ENCODE peak calls at places on chromosome 13, in eight cellular contexts. O is thoracic aorta; Z is colonic mucosa; B is CD4-positive, alpha-beta T cell; G is mammary epithelial cell; C is right lobe of liver; N is lower lobe of right lung; Q is type B pancreatic cell. D is an unnamed sample.

GRCh38 chr13:102913924-102914628 is 68.2 kb downstream of the ERCC5 start:
- DNase-seq in G (peak), N (no peak), Z (no peak), C (no peak), B (no peak), O (no peak), Q (no peak), D (no peak)

GRCh38 chr13:35768126-35768525 is 291.6 kb upstream of the MAB21L1 start:
- DNase-seq in Z (no peak), G (no peak), Q (no peak), B (no peak), C (no peak), O (no peak), N (no peak), D (no peak)

GRCh38 chr13:113954046-113954841 is 19.6 kb downstream of the C13orf46 start:
- DNase-seq in N (peak), C (peak), Q (no peak), O (no peak), G (no peak), Z (no peak), B (no peak), D (no peak)

GRCh38 chr13:38783992-38784875 is 97.4 kb downstream of the FREM2 start:
- DNase-seq in B (no peak), O (no peak), N (no peak), Z (peak), C (no peak), Q (no peak), G (no peak), D (no peak)

GRCh38 chr13:74768521-74769090 is 634.4 kb upstream of the KLF12 start:
- DNase-seq in O (no peak), C (no peak), G (no peak), Z (no peak), B (no peak), Q (no peak), N (no peak), D (no peak)

GRCh38 chr13:28753208-28753892 is 34.6 kb upstream of the SLC46A3 start:
- DNase-seq in C (peak), Q (no peak), O (peak), G (peak), Z (peak), B (no peak), N (peak), D (peak)

GRCh38 chr13:112837371-112838037 is 131.5 kb upstream of the MCF2L start:
- DNase-seq in G (no peak), B (no peak), N (no peak), Z (no peak), Q (no peak), C (no peak), O (no peak), D (no peak)

GRCh38 chr13:45721203-45721731 is 19.1 kb downstream of the CBY2 start:
- DNase-seq in C (no peak), Q (no peak), B (no peak), N (no peak), Z (no peak), G (no peak), O (no peak), D (peak)

GRCh38 chr13:73578251-73578875 is 519.6 kb downstream of the KLF5 start:
- DNase-seq in G (no peak), C (no peak), Q (no peak), B (no peak), Z (no peak), O (no peak), N (no peak), D (no peak)

GRCh38 chr13:93805736-93806135 is 579.1 kb downstream of the GPC6 start:
- DNase-seq in Q (no peak), G (no peak), O (no peak), B (no peak), C (no peak), Z (no peak), N (no peak), D (no peak)

GRCh38 chr13:113179374-113180230 is 21.2 kb downstream of the PROZ start:
- DNase-seq in G (no peak), Z (no peak), B (no peak), O (no peak), C (no peak), Q (no peak), N (no peak), D (no peak)

GRCh38 chr13:113029487-113030258 is 60.7 kb downstream of the MCF2L start:
- DNase-seq in Z (peak), O (no peak), G (no peak), N (no peak), Q (peak), C (no peak), B (peak), D (no peak)

GRCh38 chr13:96089749-96090239 is at the start of gene HS6ST3:
- DNase-seq in O (no peak), N (no peak), G (peak), Z (no peak), Q (peak), C (peak), B (no peak), D (no peak)

GRCh38 chr13:46598140-46598819 is 45.3 kb downstream of the LRCH1 start:
- DNase-seq in N (no peak), Z (no peak), O (no peak), Q (no peak), C (no peak), G (no peak), B (no peak), D (no peak)

GRCh38 chr13:51341804-51342203 is 2.3 kb downstream of the SERPINE3 start:
- DNase-seq in B (no peak), G (no peak), N (no peak), O (no peak), Z (no peak), Q (no peak), C (no peak), D (no peak)

GRCh38 chr13:92952161-92952560 is 274.4 kb upstream of the GPC6 start:
- DNase-seq in C (no peak), B (no peak), O (no peak), G (no peak), Q (no peak), Z (no peak), N (no peak), D (no peak)

GRCh38 chr13:109769275-109769674 is 17.1 kb downstream of the IRS2 start:
- DNase-seq in B (no peak), N (no peak), C (no peak), Q (no peak), Z (no peak), G (no peak), O (no peak), D (peak)

GRCh38 chr13:109436055-109436622 is 350.2 kb downstream of the IRS2 start:
- DNase-seq in B (no peak), N (no peak), O (no peak), Z (no peak), G (peak), C (no peak), Q (no peak), D (no peak)

GRCh38 chr13:109844396-109844795 is 58.0 kb upstream of the IRS2 start:
- DNase-seq in O (no peak), G (peak), B (no peak), Q (no peak), N (no peak), Z (no peak), C (no peak), D (no peak)

GRCh38 chr13:30847697-30848307 is 58.3 kb upstream of the MEDAG start:
- DNase-seq in G (peak), C (no peak), O (peak), Z (no peak), N (no peak), Q (no peak), B (no peak), D (no peak)

GRCh38 chr13:99119686-99120085 is 81.0 kb upstream of the UBAC2 start:
- DNase-seq in B (no peak), Z (no peak), N (no peak), O (no peak), C (no peak), G (peak), Q (no peak), D (no peak)

GRCh38 chr13:109145631-109146030 is 516.2 kb downstream of the MYO16 start:
- DNase-seq in Z (peak), G (peak), O (no peak), C (no peak), B (no peak), Q (no peak), N (no peak), D (no peak)

GRCh38 chr13:48201044-48201443 is 32.0 kb upstream of the ITM2B start:
- DNase-seq in Z (peak), C (peak), O (no peak), G (no peak), B (no peak), Q (no peak), N (no peak), D (no peak)

GRCh38 chr13:108176685-108177274 is 38.6 kb downstream of the LIG4 start:
- DNase-seq in O (no peak), C (no peak), N (peak), Q (no peak), G (peak), B (peak), Z (peak), D (no peak)

GRCh38 chr13:109644069-109644750 is 142.2 kb downstream of the IRS2 start:
- DNase-seq in Q (no peak), G (no peak), C (no peak), O (no peak), B (no peak), N (no peak), Z (no peak), D (peak)

GRCh38 chr13:111202149-111202548 is 87.0 kb downstream of the ARHGEF7 start:
- DNase-seq in G (no peak), C (no peak), Q (no peak), N (no peak), O (no peak), Z (no peak), B (no peak), D (no peak)

GRCh38 chr13:111206148-111206547 is 91.0 kb downstream of the ARHGEF7 start:
- DNase-seq in Z (no peak), N (no peak), Q (no peak), C (no peak), G (no peak), B (no peak), O (no peak), D (no peak)

GRCh38 chr13:111203742-111204386 is 88.8 kb downstream of the ARHGEF7 start:
- DNase-seq in C (no peak), B (no peak), N (no peak), Q (no peak), O (no peak), G (no peak), Z (no peak), D (no peak)

GRCh38 chr13:111202745-111203144 is 87.6 kb downstream of the ARHGEF7 start:
- DNase-seq in C (no peak), Z (no peak), Q (no peak), B (no peak), O (no peak), N (no peak), G (no peak), D (no peak)

DNA sequence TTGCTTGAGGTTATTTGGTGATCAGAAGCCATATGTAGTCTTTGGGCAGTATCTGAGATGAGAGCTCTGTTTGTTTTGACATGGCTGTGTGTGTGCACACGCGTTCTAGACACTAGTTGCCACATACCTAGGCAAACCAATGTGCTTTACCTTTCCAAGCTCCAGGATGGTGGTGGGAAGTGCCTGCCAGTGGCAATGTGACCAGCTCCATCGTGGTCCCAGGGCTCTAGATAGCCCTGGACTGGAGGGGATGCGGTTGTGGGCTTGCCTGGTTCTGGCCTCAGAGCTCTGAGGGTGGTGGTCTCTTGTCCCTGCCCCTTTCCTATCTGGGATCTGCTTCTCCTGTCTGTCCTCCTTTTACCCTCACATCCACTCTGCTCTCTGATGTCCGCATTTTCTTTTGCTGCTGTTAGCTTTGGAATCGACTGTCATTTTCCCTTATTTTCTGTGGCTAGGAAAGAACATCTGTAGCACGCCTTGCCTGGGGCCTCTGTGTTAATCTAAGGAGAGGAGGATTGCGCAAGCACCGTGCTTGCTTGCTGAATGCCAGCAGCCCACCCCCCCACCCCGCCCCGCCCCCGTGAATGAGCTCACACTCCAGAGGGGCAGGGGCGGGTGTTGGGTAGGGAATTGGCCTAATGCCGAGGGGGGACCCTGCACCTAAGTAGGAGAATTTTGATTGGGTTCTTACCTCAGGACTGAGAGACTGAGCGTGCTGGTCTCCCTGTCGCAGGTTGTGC is 89.5 kb downstream of the ARHGEF7 start:
- DNase-seq in C (no peak), B (no peak), Z (no peak), Q (no peak), O (peak), N (peak), G (peak), D (no peak)
- TF ChIP-seq CTCF in C (no peak), B (no peak), Z (no peak), Q (no peak), O (no peak), N (no peak), G (no peak), D (no peak)

GRCh38 chr13:72456486-72456885 is 270.9 kb downstream of the MZT1 start:
- DNase-seq in O (no peak), C (no peak), N (no peak), B (no peak), G (no peak), Z (no peak), Q (no peak), D (no peak)

GRCh38 chr13:72448082-72448481 is 279.3 kb downstream of the MZT1 start:
- DNase-seq in Q (no peak), C (no peak), G (no peak), N (no peak), Z (no peak), B (no peak), O (no peak), D (no peak)

GRCh38 chr13:72457151-72457550 is 270.3 kb downstream of the MZT1 start:
- DNase-seq in N (no peak), Q (no peak), G (no peak), O (no peak), Z (no peak), B (no peak), C (no peak), D (no peak)

GRCh38 chr13:72458701-72459100 is 268.7 kb downstream of the MZT1 start:
- DNase-seq in O (no peak), Q (no peak), Z (no peak), B (no peak), C (no peak), G (peak), N (no peak), D (no peak)

GRCh38 chr13:72453161-72453560 is 274.3 kb downstream of the MZT1 start:
- DNase-seq in Q (no peak), O (no peak), N (no peak), B (no peak), G (no peak), Z (no peak), C (no peak), D (no peak)
- TF ChIP-seq CTCF in Q (no peak), O (no peak), N (no peak), B (no peak), G (no peak), Z (no peak), C (no peak), D (no peak)

DNA sequence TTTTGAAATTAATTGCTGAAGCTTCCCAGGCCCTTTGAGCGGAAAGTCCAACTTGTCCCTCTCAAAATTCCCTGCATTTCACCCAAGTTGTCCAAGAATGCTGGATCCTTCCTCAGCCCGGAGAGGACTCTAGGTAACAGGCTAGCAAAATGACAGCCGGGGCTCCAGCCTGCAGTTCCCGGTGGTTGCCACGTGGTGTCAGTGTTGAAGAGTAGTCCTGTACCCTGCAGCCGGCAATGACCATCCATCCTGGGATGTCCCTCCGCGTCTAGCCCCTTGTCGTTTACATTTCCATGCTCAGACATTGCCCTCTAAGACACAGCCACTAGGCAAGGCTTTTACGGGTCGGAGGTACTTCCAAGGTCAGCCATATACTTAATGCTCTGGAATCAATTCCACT is 31.4 kb upstream of the MTIF3 start:
- DNase-seq in N (peak), G (peak), C (peak), B (no peak), O (no peak), Q (peak), Z (peak), D (no peak)
- TF ChIP-seq CTCF in N (peak), G (peak), C (peak), B (peak), O (no peak), Q (peak), Z (peak), D (no peak)

GRCh38 chr13:111076156-111077013 is 38.7 kb upstream of the ARHGEF7 start:
- DNase-seq in N (no peak), C (no peak), O (no peak), Q (no peak), B (no peak), Z (no peak), G (no peak), D (peak)
- TF ChIP-seq CTCF in N (no peak), C (no peak), O (no peak), Q (peak), B (no peak), Z (no peak), G (no peak), D (no peak)

GRCh38 chr13:64817721-64818120 is 2412.4 kb downstream of the PCDH9 start:
- DNase-seq in Z (no peak), N (no peak), O (no peak), G (no peak), C (no peak), Q (no peak), B (no peak), D (no peak)

DNA sequence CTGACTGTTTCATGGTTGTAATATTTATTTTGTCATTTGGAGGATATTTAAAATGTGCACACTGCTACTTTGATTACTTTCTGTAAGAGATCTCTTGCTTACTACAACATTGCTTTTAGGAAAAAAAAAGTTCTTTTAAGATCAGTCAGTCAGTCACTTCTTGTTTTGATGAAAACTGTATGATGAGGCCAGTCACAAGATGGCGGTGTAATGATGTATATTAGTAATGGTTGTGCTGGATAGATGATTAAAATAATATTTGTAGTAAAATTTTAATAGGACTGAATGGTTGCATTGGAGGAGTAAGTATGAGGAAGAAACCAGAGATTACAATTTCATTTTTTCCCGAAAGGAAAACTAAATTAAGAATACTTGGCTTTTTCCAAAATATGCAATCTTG is 2411.1 kb downstream of the PCDH9 start:
- DNase-seq in G (no peak), Z (no peak), C (no peak), O (no peak), B (no peak), N (no peak), Q (no peak), D (no peak)
- TF ChIP-seq CTCF in G (peak), Z (no peak), C (no peak), O (no peak), B (no peak), N (no peak), Q (no peak), D (no peak)